ENCODE peak calls at places on chromosomes 4 and X, in ten cellular contexts. One of them, this sample, is unnamed.

GRCh38 chr4:40301592-40301991 is 33.5 kb upstream of the CHRNA9 start:
- ATAC-seq in right lobe of liver: peak; percentile 53
- ATAC-seq in aorta: no peak
- ATAC-seq in upper lobe of left lung: peak; percentile 55
- ATAC-seq in right cardiac atrium: no peak
- ATAC-seq in lung: no peak
- ATAC-seq in heart left ventricle: no peak
- ATAC-seq in body of pancreas: no peak
- ATAC-seq in Panc1: no peak
- ATAC-seq in mucosa of descending colon: peak; percentile 87
- ATAC-seq in this sample: no peak

GRCh38 chr4:177441061-177441802 is 1.0 kb downstream of the AGA start:
- ATAC-seq in right lobe of liver: no peak
- ATAC-seq in aorta: no peak
- ATAC-seq in upper lobe of left lung: no peak
- ATAC-seq in right cardiac atrium: no peak
- ATAC-seq in lung: no peak
- ATAC-seq in heart left ventricle: no peak
- ATAC-seq in body of pancreas: no peak
- ATAC-seq in Panc1: no peak
- ATAC-seq in mucosa of descending colon: peak; percentile 8
- ATAC-seq in this sample: no peak

GRCh38 chr4:168744021-168744420 is 247.2 kb downstream of the PALLD start:
- ATAC-seq in right lobe of liver: no peak
- ATAC-seq in aorta: no peak
- ATAC-seq in upper lobe of left lung: no peak
- ATAC-seq in right cardiac atrium: peak; percentile 55
- ATAC-seq in lung: no peak
- ATAC-seq in heart left ventricle: peak; percentile 26
- ATAC-seq in body of pancreas: no peak
- ATAC-seq in Panc1: no peak
- ATAC-seq in mucosa of descending colon: peak; percentile 23
- ATAC-seq in this sample: no peak

GRCh38 chrX:6448003-6448402 is 86.9 kb downstream of the VCX3A start:
- ATAC-seq in right lobe of liver: no peak
- ATAC-seq in aorta: no peak
- ATAC-seq in upper lobe of left lung: no peak
- ATAC-seq in right cardiac atrium: no peak
- ATAC-seq in lung: no peak
- ATAC-seq in heart left ventricle: no peak
- ATAC-seq in body of pancreas: no peak
- ATAC-seq in Panc1: no peak
- ATAC-seq in mucosa of descending colon: no peak
- ATAC-seq in this sample: no peak

GRCh38 chrX:50088645-50089044 is 112.2 kb downstream of the AKAP4 start:
- ATAC-seq in right lobe of liver: peak; percentile 73
- ATAC-seq in aorta: no peak
- ATAC-seq in upper lobe of left lung: no peak
- ATAC-seq in right cardiac atrium: no peak
- ATAC-seq in lung: no peak
- ATAC-seq in heart left ventricle: no peak
- ATAC-seq in body of pancreas: no peak
- ATAC-seq in Panc1: no peak
- ATAC-seq in mucosa of descending colon: no peak
- ATAC-seq in this sample: no peak

GRCh38 chrX:10821293-10821692 is 200.9 kb upstream of the MID1 start:
- ATAC-seq in right lobe of liver: no peak
- ATAC-seq in aorta: no peak
- ATAC-seq in upper lobe of left lung: no peak
- ATAC-seq in right cardiac atrium: no peak
- ATAC-seq in lung: no peak
- ATAC-seq in heart left ventricle: no peak
- ATAC-seq in body of pancreas: no peak
- ATAC-seq in Panc1: no peak
- ATAC-seq in mucosa of descending colon: no peak
- ATAC-seq in this sample: no peak

GRCh38 chr4:53552711-53553110 is 38.6 kb downstream of the LNX1 start:
- ATAC-seq in right lobe of liver: no peak
- ATAC-seq in aorta: no peak
- ATAC-seq in upper lobe of left lung: no peak
- ATAC-seq in right cardiac atrium: no peak
- ATAC-seq in lung: no peak
- ATAC-seq in heart left ventricle: no peak
- ATAC-seq in body of pancreas: no peak
- ATAC-seq in Panc1: no peak
- ATAC-seq in mucosa of descending colon: no peak
- ATAC-seq in this sample: no peak

GRCh38 chr4:68372588-68372987 is 22.7 kb upstream of the YTHDC1 start:
- ATAC-seq in right lobe of liver: no peak
- ATAC-seq in aorta: no peak
- ATAC-seq in upper lobe of left lung: no peak
- ATAC-seq in right cardiac atrium: no peak
- ATAC-seq in lung: no peak
- ATAC-seq in heart left ventricle: no peak
- ATAC-seq in body of pancreas: no peak
- ATAC-seq in Panc1: no peak
- ATAC-seq in mucosa of descending colon: no peak
- ATAC-seq in this sample: no peak

GRCh38 chr4:111685205-111685604 is 460.0 kb upstream of the FAM241A start:
- ATAC-seq in right lobe of liver: no peak
- ATAC-seq in aorta: no peak
- ATAC-seq in upper lobe of left lung: no peak
- ATAC-seq in right cardiac atrium: no peak
- ATAC-seq in lung: no peak
- ATAC-seq in heart left ventricle: no peak
- ATAC-seq in body of pancreas: no peak
- ATAC-seq in Panc1: no peak
- ATAC-seq in mucosa of descending colon: no peak
- ATAC-seq in this sample: no peak

GRCh38 chr4:184732126-184732525 is 1.8 kb downstream of the CENPU start:
- ATAC-seq in right lobe of liver: no peak
- ATAC-seq in aorta: no peak
- ATAC-seq in upper lobe of left lung: no peak
- ATAC-seq in right cardiac atrium: no peak
- ATAC-seq in lung: no peak
- ATAC-seq in heart left ventricle: no peak
- ATAC-seq in body of pancreas: no peak
- ATAC-seq in Panc1: no peak
- ATAC-seq in mucosa of descending colon: no peak
- ATAC-seq in this sample: no peak

GRCh38 chr4:184733654-184734524 is at the start of gene CENPU:
- ATAC-seq in right lobe of liver: peak; percentile 98
- ATAC-seq in aorta: peak; percentile 100
- ATAC-seq in upper lobe of left lung: peak; percentile 100
- ATAC-seq in right cardiac atrium: peak; percentile 99
- ATAC-seq in lung: peak; percentile 98
- ATAC-seq in heart left ventricle: peak; percentile 99
- ATAC-seq in body of pancreas: peak; percentile 99
- ATAC-seq in Panc1: peak; percentile 96
- ATAC-seq in mucosa of descending colon: peak; percentile 98
- ATAC-seq in this sample: peak; percentile 100

GRCh38 chr4:184728858-184729257 is 5.0 kb downstream of the CENPU start:
- ATAC-seq in right lobe of liver: no peak
- ATAC-seq in aorta: no peak
- ATAC-seq in upper lobe of left lung: no peak
- ATAC-seq in right cardiac atrium: no peak
- ATAC-seq in lung: no peak
- ATAC-seq in heart left ventricle: no peak
- ATAC-seq in body of pancreas: no peak
- ATAC-seq in Panc1: no peak
- ATAC-seq in mucosa of descending colon: peak; percentile 14
- ATAC-seq in this sample: no peak

GRCh38 chr4:184731056-184731455 is 2.8 kb downstream of the CENPU start:
- ATAC-seq in right lobe of liver: no peak
- ATAC-seq in aorta: no peak
- ATAC-seq in upper lobe of left lung: no peak
- ATAC-seq in right cardiac atrium: no peak
- ATAC-seq in lung: no peak
- ATAC-seq in heart left ventricle: no peak
- ATAC-seq in body of pancreas: no peak
- ATAC-seq in Panc1: no peak
- ATAC-seq in mucosa of descending colon: no peak
- ATAC-seq in this sample: no peak

DNA sequence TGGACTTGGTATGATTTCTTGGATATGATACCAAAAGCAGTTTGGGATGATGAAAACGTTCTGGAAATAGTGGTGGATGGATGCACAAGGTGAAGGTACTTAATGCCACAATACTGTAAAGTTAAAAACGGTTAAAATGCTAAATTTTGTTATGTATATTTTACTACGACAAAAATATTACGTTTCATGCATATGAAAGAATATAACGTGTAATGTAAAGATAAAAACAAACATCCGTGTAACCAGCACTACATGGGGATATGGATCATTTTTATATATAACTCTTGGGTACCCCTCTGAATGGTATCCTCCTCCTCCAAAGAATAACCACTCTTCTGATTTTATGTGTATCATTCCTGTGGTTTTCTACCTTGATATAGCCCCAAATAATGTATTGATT is 862 bp upstream of the CENPU start:
- ATAC-seq in right lobe of liver: no peak
- ATAC-seq in aorta: no peak
- ATAC-seq in upper lobe of left lung: no peak
- ATAC-seq in right cardiac atrium: no peak
- ATAC-seq in lung: no peak
- ATAC-seq in heart left ventricle: no peak
- ATAC-seq in body of pancreas: no peak
- ATAC-seq in Panc1: no peak
- ATAC-seq in mucosa of descending colon: no peak
- ATAC-seq in this sample: no peak
- H3K4me3 ChIP-seq in right lobe of liver: peak overlapping the region; percentile 95
- H3K4me3 ChIP-seq in aorta: no peak overlapping the region
- H3K4me3 ChIP-seq in upper lobe of left lung: no peak overlapping the region
- H3K4me3 ChIP-seq in right cardiac atrium: no peak overlapping the region
- H3K4me3 ChIP-seq in lung: no peak overlapping the region
- H3K4me3 ChIP-seq in heart left ventricle: peak overlapping the region; percentile 84
- H3K4me3 ChIP-seq in body of pancreas: no peak overlapping the region
- H3K4me3 ChIP-seq in Panc1: peak overlapping the region; percentile 94
- H3K4me3 ChIP-seq in mucosa of descending colon: peak overlapping the region; percentile 62
- H3K4me3 ChIP-seq in this sample: peak overlapping the region; percentile 88

DNA sequence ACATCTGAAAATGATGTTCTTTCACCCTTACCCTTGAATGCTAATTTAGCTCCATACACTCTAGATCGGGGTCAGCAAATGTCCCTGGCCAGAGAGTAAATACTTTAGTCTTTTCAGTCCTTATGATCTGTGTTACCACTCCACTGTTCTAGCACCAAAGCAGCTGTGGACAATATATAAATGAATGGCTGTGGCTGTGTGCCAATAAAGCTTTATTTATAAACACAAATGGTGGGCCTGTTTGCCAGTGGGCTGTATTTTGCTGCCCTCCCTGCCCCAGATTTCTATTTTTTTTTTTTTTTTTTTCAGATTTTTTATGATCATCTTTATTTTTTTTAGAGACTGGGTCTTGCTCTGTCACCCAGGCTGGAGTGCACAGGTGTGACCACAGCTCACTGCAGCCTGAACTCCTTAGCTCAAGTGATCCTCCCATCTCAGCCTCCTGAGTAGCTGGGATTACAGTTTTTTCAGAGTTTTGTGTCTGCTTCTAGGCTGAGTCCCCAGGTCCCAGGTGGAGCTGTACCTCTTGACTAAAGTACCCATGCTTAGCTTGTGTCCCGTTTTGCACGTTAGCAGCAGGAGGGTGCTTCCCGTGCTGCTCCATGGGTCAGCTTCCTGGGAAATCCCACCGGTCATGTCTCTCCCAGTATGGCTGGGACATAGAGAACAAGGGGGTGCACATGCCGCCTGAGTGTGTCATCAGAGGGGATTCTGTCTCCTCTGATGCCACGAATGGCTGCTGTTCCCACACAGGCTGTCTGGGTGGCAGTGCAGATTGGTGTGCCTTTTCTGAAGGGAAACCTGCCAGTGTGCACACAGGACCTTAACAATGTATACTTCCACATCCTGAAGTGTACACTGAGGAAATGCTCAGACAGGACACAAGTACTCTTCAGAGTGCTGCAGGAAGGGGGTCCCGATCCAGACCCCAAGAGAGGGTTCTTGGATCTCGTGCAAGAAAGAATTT is 16.0 kb upstream of the GRPEL1 start:
- ATAC-seq in right lobe of liver: peak; percentile 66
- ATAC-seq in aorta: no peak
- ATAC-seq in upper lobe of left lung: no peak
- ATAC-seq in right cardiac atrium: no peak
- ATAC-seq in lung: no peak
- ATAC-seq in heart left ventricle: peak; percentile 30
- ATAC-seq in body of pancreas: no peak
- ATAC-seq in Panc1: peak; percentile 62
- ATAC-seq in mucosa of descending colon: peak; percentile 61
- ATAC-seq in this sample: no peak
- H3K4me3 ChIP-seq in right lobe of liver: peak overlapping the region; percentile 31
- H3K4me3 ChIP-seq in aorta: no peak overlapping the region
- H3K4me3 ChIP-seq in upper lobe of left lung: no peak overlapping the region
- H3K4me3 ChIP-seq in right cardiac atrium: no peak overlapping the region
- H3K4me3 ChIP-seq in lung: no peak overlapping the region
- H3K4me3 ChIP-seq in heart left ventricle: peak overlapping the region; percentile 42
- H3K4me3 ChIP-seq in body of pancreas: no peak overlapping the region
- H3K4me3 ChIP-seq in Panc1: peak overlapping the region; percentile 48
- H3K4me3 ChIP-seq in mucosa of descending colon: no peak overlapping the region
- H3K4me3 ChIP-seq in this sample: no peak overlapping the region

GRCh38 chr4:129565214-129565613 is 469.3 kb downstream of the C4orf33 start:
- ATAC-seq in right lobe of liver: peak; percentile 49
- ATAC-seq in aorta: no peak
- ATAC-seq in upper lobe of left lung: no peak
- ATAC-seq in right cardiac atrium: no peak
- ATAC-seq in lung: no peak
- ATAC-seq in heart left ventricle: no peak
- ATAC-seq in body of pancreas: no peak
- ATAC-seq in Panc1: no peak
- ATAC-seq in mucosa of descending colon: no peak
- ATAC-seq in this sample: no peak
- H3K4me3 ChIP-seq in right lobe of liver: no peak overlapping the region
- H3K4me3 ChIP-seq in aorta: no peak overlapping the region
- H3K4me3 ChIP-seq in upper lobe of left lung: no peak overlapping the region
- H3K4me3 ChIP-seq in right cardiac atrium: no peak overlapping the region
- H3K4me3 ChIP-seq in lung: no peak overlapping the region
- H3K4me3 ChIP-seq in heart left ventricle: no peak overlapping the region
- H3K4me3 ChIP-seq in body of pancreas: no peak overlapping the region
- H3K4me3 ChIP-seq in Panc1: no peak overlapping the region
- H3K4me3 ChIP-seq in mucosa of descending colon: no peak overlapping the region
- H3K4me3 ChIP-seq in this sample: no peak overlapping the region

DNA sequence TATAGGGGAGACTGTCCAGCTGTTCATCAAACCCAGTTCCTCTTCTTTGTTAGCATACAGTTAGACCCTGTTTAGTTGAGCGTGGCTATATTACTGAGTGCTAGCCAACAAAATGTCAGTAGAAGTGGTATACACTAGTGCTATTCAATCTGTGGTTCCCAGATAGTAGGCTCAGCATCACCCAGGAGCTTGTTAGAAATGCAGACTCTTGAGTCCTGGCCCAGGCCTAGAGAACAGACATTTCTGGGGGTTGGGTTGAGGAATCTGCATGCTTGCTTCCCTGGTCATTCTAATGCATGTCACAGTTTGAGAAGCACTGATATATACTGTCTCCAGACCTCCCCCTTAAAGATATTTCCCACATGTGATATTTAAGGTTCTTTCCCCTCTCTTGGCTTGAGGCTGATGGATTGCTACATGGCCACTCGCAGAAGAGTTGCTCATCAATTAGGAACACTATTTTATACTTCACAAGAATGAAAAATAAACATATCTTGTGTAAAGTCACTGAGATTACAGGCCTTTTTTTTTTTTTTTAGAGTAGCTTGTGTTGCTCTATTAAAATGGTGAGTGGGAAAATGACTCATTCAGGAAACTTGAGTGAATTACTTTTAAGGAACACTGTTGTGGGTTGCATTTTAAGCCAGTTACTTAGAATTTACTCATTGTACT is 289.0 kb downstream of the STIM2 start:
- ATAC-seq in right lobe of liver: no peak
- ATAC-seq in aorta: no peak
- ATAC-seq in upper lobe of left lung: no peak
- ATAC-seq in right cardiac atrium: no peak
- ATAC-seq in lung: no peak
- ATAC-seq in heart left ventricle: no peak
- ATAC-seq in body of pancreas: no peak
- ATAC-seq in Panc1: no peak
- ATAC-seq in mucosa of descending colon: no peak
- ATAC-seq in this sample: no peak
- H3K4me3 ChIP-seq in right lobe of liver: no peak overlapping the region
- H3K4me3 ChIP-seq in aorta: no peak overlapping the region
- H3K4me3 ChIP-seq in upper lobe of left lung: no peak overlapping the region
- H3K4me3 ChIP-seq in right cardiac atrium: no peak overlapping the region
- H3K4me3 ChIP-seq in lung: no peak overlapping the region
- H3K4me3 ChIP-seq in heart left ventricle: no peak overlapping the region
- H3K4me3 ChIP-seq in body of pancreas: no peak overlapping the region
- H3K4me3 ChIP-seq in Panc1: no peak overlapping the region
- H3K4me3 ChIP-seq in mucosa of descending colon: no peak overlapping the region
- H3K4me3 ChIP-seq in this sample: no peak overlapping the region